ENCODE peak calls at places on chromosomes 4 and X, in seven cellular contexts. I is tibial artery, A is uterus, C is mesothelial cell of epicardium, J is ovary, N is foreskin fibroblast, R is GM13976. P is an unnamed sample.

GRCh38 chr4:128285085-128286023 is 2.3 kb downstream of the PGRMC2 start:
- DNase-seq in I (no peak), A (no peak), C (no peak), J (no peak), N (peak; percentile 23), R (no peak), P (no peak)

GRCh38 chrX:48938721-48939416 is 18.5 kb downstream of the OTUD5 start:
- DNase-seq in I (no peak), A (no peak), C (no peak), J (no peak), N (no peak), R (peak; percentile 53), P (no peak)

GRCh38 chrX:136147966-136148365 is 633 bp downstream of the FHL1 start:
- DNase-seq in I (no peak), A (peak; percentile 55), C (no peak), J (peak; percentile 44), N (no peak), R (no peak), P (no peak)

GRCh38 chrX:134761788-134762187 is 103.5 kb upstream of the PLAC1 start:
- DNase-seq in I (no peak), A (no peak), C (no peak), J (no peak), N (no peak), R (peak; percentile 16), P (no peak)

GRCh38 chr4:189656551-189657165 is 284.0 kb upstream of the FRG1 start:
- DNase-seq in I (peak; percentile 29), A (no peak), C (no peak), J (no peak), N (no peak), R (no peak), P (no peak)

GRCh38 chr4:140240237-140240636 is 86.3 kb upstream of the MAML3 start:
- DNase-seq in I (no peak), A (no peak), C (no peak), J (no peak), N (no peak), R (no peak), P (no peak)

GRCh38 chrX:72382199-72382590 is 76.5 kb upstream of the CITED1 start:
- DNase-seq in I (no peak), A (no peak), C (no peak), J (no peak), N (no peak), R (no peak), P (no peak)

GRCh38 chr4:120850048-120850599 is 72.4 kb downstream of the PRDM5 start:
- DNase-seq in I (no peak), A (no peak), C (no peak), J (no peak), N (peak; percentile 55), R (no peak), P (no peak)

GRCh38 chrX:43559643-43560042 is 96.5 kb upstream of the MAOA start:
- DNase-seq in I (peak; percentile 30), A (peak; percentile 57), C (no peak), J (peak; percentile 41), N (peak; percentile 7), R (no peak), P (no peak)

GRCh38 chrX:131331152-131331551 is 42.0 kb upstream of the IGSF1 start:
- DNase-seq in I (no peak), A (no peak), C (no peak), J (no peak), N (no peak), R (no peak), P (no peak)
- TF ChIP-seq CTCF in I (no peak), A (no peak), C (no peak), J (no peak), N (no peak), R (no peak), P (no peak)

DNA sequence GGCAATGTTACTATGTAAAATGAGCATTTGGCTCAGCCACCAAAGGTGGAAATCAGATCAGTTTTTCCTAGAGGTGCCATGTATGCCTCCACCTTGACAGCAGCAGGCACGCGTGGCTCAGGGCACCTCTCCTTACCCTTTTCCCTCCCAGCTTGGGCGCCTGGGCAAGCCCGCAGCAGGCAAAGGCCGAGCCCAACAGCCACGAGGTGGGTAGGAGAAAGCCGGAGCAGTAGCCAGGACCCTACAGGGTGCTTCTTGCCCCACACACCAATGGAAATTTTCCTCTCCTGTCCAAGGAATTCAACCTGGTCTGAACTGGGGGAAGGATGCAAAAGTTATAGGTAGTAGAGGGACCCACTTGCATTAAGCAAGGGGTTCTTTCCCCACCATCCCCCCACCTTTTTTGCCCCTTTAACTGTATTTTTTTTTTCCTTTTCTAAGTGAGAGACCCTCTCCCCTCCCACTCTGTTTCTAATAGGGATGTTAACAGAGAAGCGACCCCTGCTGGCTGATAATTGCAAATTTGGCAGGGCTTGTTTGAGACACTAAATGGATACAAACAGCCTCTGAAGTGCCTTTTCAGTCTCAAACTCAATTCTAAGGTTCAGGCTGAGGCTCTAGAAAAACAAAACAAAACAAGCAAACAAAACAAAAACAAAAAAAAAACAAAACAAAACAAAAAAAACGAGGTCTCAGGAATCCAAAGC is 895.1 kb downstream of the PCDH18 start:
- DNase-seq in I (no peak), A (no peak), C (no peak), J (no peak), N (no peak), R (peak; percentile 27), P (no peak)
- TF ChIP-seq CTCF in I (no peak), A (no peak), C (peak; percentile 45), J (no peak), N (peak; percentile 28), R (peak; percentile 33), P (peak; percentile 54)

GRCh38 chr4:144799486-144799885 is 153.5 kb downstream of the HHIP start:
- DNase-seq in I (no peak), A (no peak), C (no peak), J (no peak), N (no peak), R (no peak), P (no peak)
- TF ChIP-seq CTCF in I (no peak), A (no peak), C (no peak), J (no peak), N (no peak), R (no peak), P (no peak)

GRCh38 chr4:172543249-172543648 is 625.4 kb upstream of the GALNT7 start:
- DNase-seq in I (no peak), A (no peak), C (no peak), J (no peak), N (no peak), R (no peak), P (no peak)
- TF ChIP-seq CTCF in I (no peak), A (no peak), C (no peak), J (no peak), N (no peak), R (no peak), P (no peak)

DNA sequence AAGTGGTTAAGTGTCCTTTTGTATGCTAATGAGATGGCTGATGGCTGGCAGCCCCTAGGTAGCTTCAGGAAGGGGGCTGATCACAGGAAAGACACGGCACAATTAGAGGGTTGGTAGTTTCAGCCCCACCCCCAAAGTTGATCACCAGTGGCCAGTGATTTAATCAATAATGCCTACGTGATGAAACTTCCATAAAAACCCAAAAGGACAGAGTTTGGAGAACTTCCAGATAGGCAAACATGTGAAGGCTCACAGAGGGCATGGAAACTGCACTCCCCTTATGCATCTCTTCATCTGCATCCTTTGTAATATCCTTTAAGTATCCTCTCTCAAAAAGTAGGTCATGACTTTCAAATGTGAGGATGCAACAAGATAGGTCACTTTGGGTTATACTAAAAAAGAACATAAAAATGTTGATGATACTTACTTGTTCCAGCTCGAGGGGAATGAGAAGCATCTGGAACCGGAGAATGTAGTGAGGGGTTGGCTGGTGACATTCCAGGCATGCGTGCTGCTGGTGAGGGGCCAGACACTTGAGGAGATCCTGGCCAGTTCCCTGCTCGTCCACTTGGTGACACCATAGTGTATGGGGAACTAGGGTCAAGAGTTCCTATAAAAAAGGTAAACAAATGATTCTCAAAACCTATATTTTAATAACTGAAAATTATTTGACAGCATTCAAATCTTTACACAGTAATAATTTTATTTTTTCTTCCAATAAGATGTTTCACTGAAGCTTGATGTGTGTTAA is 16.7 kb upstream of the CXorf38 start:
- DNase-seq in I (no peak), A (no peak), C (no peak), J (peak; percentile 43), N (peak; percentile 34), R (no peak), P (no peak)
- TF ChIP-seq CTCF in I (no peak), A (no peak), C (peak; percentile 16), J (no peak), N (peak; percentile 40), R (peak; percentile 26), P (peak; percentile 47)

GRCh38 chr4:16513876-16514275 is 287.6 kb upstream of the TAPT1 start:
- DNase-seq in I (no peak), A (no peak), C (no peak), J (no peak), N (no peak), R (no peak), P (no peak)

GRCh38 chr4:16521156-16521915 is 295.1 kb upstream of the TAPT1 start:
- DNase-seq in I (no peak), A (no peak), C (no peak), J (no peak), N (no peak), R (no peak), P (no peak)

DNA sequence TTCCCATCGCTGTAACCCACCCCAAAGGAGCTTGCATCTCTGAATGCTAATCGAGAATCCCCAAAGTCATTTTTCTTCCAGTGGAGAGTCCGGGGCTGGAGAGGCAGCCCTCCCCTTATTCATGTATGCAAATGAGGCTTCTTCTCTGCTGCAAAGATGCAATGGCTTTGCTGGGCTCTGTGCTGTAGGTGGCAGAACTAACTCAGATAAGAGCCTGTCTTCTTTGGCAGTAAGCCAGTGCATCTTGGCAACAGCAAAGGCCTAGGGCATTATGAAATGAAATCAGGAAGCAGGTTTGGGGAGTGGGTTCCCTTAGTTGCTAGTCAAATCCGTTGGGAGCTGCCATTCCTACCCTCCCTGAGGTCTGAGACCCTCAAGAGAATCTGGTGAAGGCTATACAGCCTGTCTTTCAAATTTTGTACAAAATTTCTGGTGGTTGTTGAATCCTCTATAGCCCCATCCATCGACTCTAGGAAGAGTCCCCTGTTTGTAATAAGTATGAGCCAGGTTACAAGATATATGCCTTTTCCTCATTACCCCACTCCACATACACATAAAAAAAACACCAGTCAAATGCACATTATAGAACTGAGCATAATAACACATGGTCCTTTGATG is 290.6 kb upstream of the TAPT1 start:
- DNase-seq in I (peak; percentile 28), A (peak; percentile 78), C (peak; percentile 26), J (peak; percentile 54), N (peak; percentile 24), R (no peak), P (no peak)
- TF ChIP-seq CTCF in I (no peak), A (peak; percentile 49), C (no peak), J (no peak), N (peak; percentile 54), R (no peak), P (peak; percentile 48)

DNA sequence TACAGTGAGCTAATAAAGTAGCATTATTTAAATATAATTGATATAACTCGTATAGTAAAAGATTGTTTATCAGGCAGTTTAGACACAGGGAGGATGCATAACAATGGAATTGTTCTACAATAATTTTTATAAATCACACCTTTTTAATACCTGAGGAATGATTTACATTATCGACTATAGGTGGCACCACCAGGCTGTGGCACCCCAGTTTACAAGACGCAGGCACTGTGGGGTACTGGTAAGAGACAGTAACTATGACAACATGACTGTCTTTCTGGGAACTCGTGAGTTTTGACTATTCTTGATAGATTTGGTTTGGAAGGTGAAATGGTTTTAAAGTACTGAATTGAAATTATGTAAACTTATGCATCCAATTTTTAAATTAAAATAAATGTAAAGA is 27.1 kb upstream of the STBD1 start:
- DNase-seq in I (no peak), A (no peak), C (no peak), J (no peak), N (no peak), R (no peak), P (no peak)
- TF ChIP-seq CTCF in I (no peak), A (no peak), C (no peak), J (no peak), N (no peak), R (no peak), P (no peak)